ENCODE peak calls at places on chromosomes 16 and 17, in six cellular contexts. J, R, A, O, F and Q are unnamed samples.

GRCh38 chr16:3135120-3135715 is 389 bp downstream of the ZNF213 start:
- DNase-seq in O (no peak), F (no peak), J (no peak), R (no peak), A (no peak), Q (no peak)

GRCh38 chr16:23642246-23642774 is 1.0 kb downstream of the DCTN5 start:
- DNase-seq in F (no peak), R (no peak), A (no peak), O (no peak), J (no peak), Q (no peak)

GRCh38 chr16:1311212-1311737 is 1.8 kb downstream of the UBE2I start:
- DNase-seq in A (no peak), J (no peak), O (no peak), F (no peak), R (no peak), Q (no peak)

GRCh38 chr17:16934836-16935235 is 37.1 kb downstream of the TNFRSF13B start:
- DNase-seq in O (no peak), J (no peak), F (no peak), A (no peak), R (no peak), Q (no peak)

GRCh38 chr17:37490638-37491614 is 1.2 kb downstream of the DUSP14 start:
- DNase-seq in F (no peak), O (peak), J (peak), A (peak), R (peak), Q (peak)

GRCh38 chr17:72122668-72123495 is 2.1 kb downstream of the SOX9 start:
- DNase-seq in O (peak), R (peak), F (no peak), A (peak), J (no peak), Q (peak)

GRCh38 chr16:1614226-1615102 is 2.3 kb downstream of the CRAMP1 start:
- DNase-seq in A (peak), F (no peak), R (peak), J (peak), O (peak), Q (peak)

GRCh38 chr16:67731071-67731810 is 12.1 kb upstream of the GFOD2 start:
- DNase-seq in O (no peak), R (no peak), F (no peak), J (no peak), A (no peak), Q (no peak)

GRCh38 chr17:33895491-33895890 is 359.6 kb upstream of the CCL2 start:
- DNase-seq in A (no peak), J (no peak), F (no peak), O (no peak), R (no peak), Q (no peak)

GRCh38 chr17:33651631-33652030 is 358.5 kb upstream of the ASIC2 start:
- DNase-seq in F (no peak), R (no peak), J (no peak), O (peak), A (no peak), Q (peak)

GRCh38 chr16:11105038-11105903 is 150.7 kb downstream of the SOCS1 start:
- DNase-seq in J (no peak), F (peak), R (no peak), A (peak), O (peak), Q (peak)

GRCh38 chr16:64925166-64925565 is 196.7 kb downstream of the CDH11 start:
- DNase-seq in F (no peak), R (no peak), A (no peak), J (no peak), O (peak), Q (peak)

GRCh38 chr16:24983521-24983920 is 31.6 kb downstream of the ARHGAP17 start:
- DNase-seq in F (no peak), J (no peak), R (no peak), O (peak), A (no peak), Q (no peak)

GRCh38 chr17:7242717-7243576 is 698 bp upstream of the GABARAP start:
- DNase-seq in F (peak), A (no peak), O (peak), J (peak), R (peak), Q (peak)

GRCh38 chr17:35597604-35598003 is 10.5 kb downstream of the AP2B1 start:
- DNase-seq in J (no peak), F (no peak), R (no peak), A (no peak), O (no peak), Q (no peak)

GRCh38 chr16:15576960-15577958 is 65.7 kb downstream of the MARF1 start:
- DNase-seq in A (no peak), F (no peak), J (no peak), R (no peak), O (no peak), Q (no peak)

GRCh38 chr17:81828656-81829055 is 4.4 kb downstream of the MCRIP1 start:
- DNase-seq in F (no peak), J (no peak), R (no peak), A (no peak), O (no peak), Q (no peak)

GRCh38 chr16:29700253-29700987 is 21.4 kb downstream of the QPRT start:
- DNase-seq in A (peak), F (peak), O (peak), J (peak), R (peak), Q (peak)

GRCh38 chr17:47742319-47743181 is 9.5 kb downstream of the TBX21 start:
- DNase-seq in F (no peak), J (peak), R (peak), A (no peak), O (no peak), Q (peak)

GRCh38 chr17:29138991-29139682 is 41.1 kb downstream of the MYO18A start:
- DNase-seq in R (no peak), F (no peak), J (no peak), O (no peak), A (no peak), Q (peak)

GRCh38 chr17:59437766-59438165 is 106.3 kb downstream of the YPEL2 start:
- DNase-seq in J (no peak), O (no peak), A (no peak), F (no peak), R (no peak), Q (no peak)

GRCh38 chr17:55426851-55427586 is 5.4 kb upstream of the MMD start:
- DNase-seq in O (peak), R (no peak), J (no peak), A (no peak), F (no peak), Q (no peak)